ENCODE peak calls at places on chromosomes 6 and 20, in seven cellular contexts. E is neural crest cell, X is Peyer's patch, H is HCT116, F is AG04450, J is stomach, Z is mesothelial cell of epicardium. L is an unnamed sample.

GRCh38 chr6:32416031-32416430 is 9.1 kb upstream of the BTNL2 start:
- DNase-seq in H (no peak), F (no peak), J (no peak), E (no peak), X (no peak), Z (no peak), L (no peak)

GRCh38 chr6:115137910-115138309 is 795.1 kb upstream of the HS3ST5 start:
- DNase-seq in X (no peak), J (no peak), F (no peak), E (no peak), Z (no peak), H (no peak), L (no peak)

GRCh38 chr6:27129917-27130316 is 117.6 kb upstream of the PRSS16 start:
- DNase-seq in Z (no peak), E (no peak), J (no peak), X (no peak), F (no peak), H (no peak), L (no peak)

GRCh38 chr6:128491041-128491642 is 29.3 kb downstream of the PTPRK start:
- DNase-seq in F (no peak), Z (no peak), X (no peak), J (no peak), E (no peak), H (peak), L (peak)

GRCh38 chr6:149991838-149992237 is 28.1 kb downstream of the ULBP1 start:
- DNase-seq in X (no peak), Z (peak), E (no peak), F (no peak), H (no peak), J (no peak), L (no peak)

GRCh38 chr6:72653032-72653431 is 31.2 kb downstream of the KCNQ5 start:
- DNase-seq in J (no peak), Z (no peak), E (no peak), F (no peak), H (no peak), X (no peak), L (no peak)

GRCh38 chr20:51541189-51542032 is 1.1 kb downstream of the NFATC2 start:
- DNase-seq in Z (peak), H (no peak), J (peak), F (no peak), E (no peak), X (peak), L (peak)

GRCh38 chr6:2876210-2877056 is 26.7 kb downstream of the SERPINB9 start:
- DNase-seq in E (peak), J (peak), Z (no peak), H (peak), X (peak), F (peak), L (peak)

GRCh38 chr20:59154317-59155013 is 9.2 kb upstream of the ZNF831 start:
- DNase-seq in J (no peak), Z (no peak), E (no peak), F (no peak), H (no peak), X (no peak), L (no peak)

GRCh38 chr20:34269996-34270627 is 28.9 kb downstream of the ASIP start:
- DNase-seq in H (no peak), Z (no peak), J (no peak), F (no peak), E (no peak), X (no peak), L (no peak)

GRCh38 chr20:20414640-20415274 is 46.9 kb downstream of the INSM1 start:
- DNase-seq in J (no peak), Z (no peak), E (no peak), F (no peak), H (no peak), X (no peak), L (no peak)

GRCh38 chr6:138944412-138944811 is 43.6 kb downstream of the REPS1 start:
- DNase-seq in F (peak), Z (no peak), J (no peak), E (no peak), X (no peak), H (no peak), L (no peak)

GRCh38 chr6:112539355-112539754 is 192.2 kb downstream of the RFPL4B start:
- DNase-seq in H (no peak), E (no peak), X (no peak), J (no peak), F (no peak), Z (no peak), L (no peak)

GRCh38 chr6:170134077-170135040 is 156.5 kb downstream of the DLL1 start:
- DNase-seq in X (no peak), J (peak), Z (peak), H (no peak), E (no peak), F (no peak), L (no peak)

GRCh38 chr6:135148889-135149288 is 32.2 kb upstream of the MYB start:
- DNase-seq in Z (no peak), F (no peak), H (no peak), E (no peak), X (no peak), J (no peak), L (no peak)

GRCh38 chr6:11806561-11807317 is 28.1 kb upstream of the ADTRP start:
- DNase-seq in Z (no peak), E (no peak), H (no peak), F (no peak), X (no peak), J (no peak), L (no peak)

GRCh38 chr20:57507477-57507876 is 17.5 kb downstream of the CTCFL start:
- DNase-seq in E (no peak), F (no peak), X (no peak), Z (no peak), J (no peak), H (no peak), L (no peak)

GRCh38 chr6:69286341-69286740 is 510.5 kb downstream of the LMBRD1 start:
- DNase-seq in F (no peak), X (no peak), H (no peak), J (no peak), Z (no peak), E (no peak), L (no peak)

GRCh38 chr6:33049323-33049722 is 24.1 kb downstream of the HLA-DPA1 start:
- DNase-seq in H (no peak), J (no peak), X (no peak), F (no peak), E (no peak), Z (no peak), L (no peak)

GRCh38 chr20:58693226-58694006 is 816 bp downstream of the NPEPL1 start:
- DNase-seq in F (no peak), J (peak), E (no peak), Z (no peak), H (no peak), X (no peak), L (peak)

GRCh38 chr20:36130316-36130865 is 24.1 kb upstream of the EPB41L1 start:
- DNase-seq in E (no peak), H (no peak), X (no peak), J (no peak), F (no peak), Z (no peak), L (no peak)

GRCh38 chr6:143966291-143966690 is 41.8 kb downstream of the PLAGL1 start:
- DNase-seq in H (no peak), X (no peak), J (no peak), F (no peak), E (no peak), Z (no peak), L (no peak)

GRCh38 chr6:43013020-43013842 is 515 bp downstream of the MEA1 start:
- DNase-seq in Z (no peak), J (no peak), E (no peak), X (no peak), F (no peak), H (no peak), L (no peak)

GRCh38 chr6:121971886-121972285 is 427.6 kb upstream of the HSF2 start:
- DNase-seq in J (no peak), Z (no peak), E (no peak), F (peak), X (no peak), H (no peak), L (no peak)

GRCh38 chr6:152160346-152160745 is 352.9 kb downstream of the ESR1 start:
- DNase-seq in X (no peak), F (no peak), H (no peak), Z (no peak), J (no peak), E (no peak), L (no peak)

GRCh38 chr6:68443704-68444103 is 191.4 kb upstream of the ADGRB3 start:
- DNase-seq in H (no peak), E (no peak), F (no peak), J (no peak), X (no peak), Z (no peak), L (no peak)

GRCh38 chr6:122722746-122723145 is 56.8 kb upstream of the FABP7 start:
- DNase-seq in J (no peak), H (no peak), X (no peak), Z (no peak), F (no peak), E (no peak), L (no peak)

DNA sequence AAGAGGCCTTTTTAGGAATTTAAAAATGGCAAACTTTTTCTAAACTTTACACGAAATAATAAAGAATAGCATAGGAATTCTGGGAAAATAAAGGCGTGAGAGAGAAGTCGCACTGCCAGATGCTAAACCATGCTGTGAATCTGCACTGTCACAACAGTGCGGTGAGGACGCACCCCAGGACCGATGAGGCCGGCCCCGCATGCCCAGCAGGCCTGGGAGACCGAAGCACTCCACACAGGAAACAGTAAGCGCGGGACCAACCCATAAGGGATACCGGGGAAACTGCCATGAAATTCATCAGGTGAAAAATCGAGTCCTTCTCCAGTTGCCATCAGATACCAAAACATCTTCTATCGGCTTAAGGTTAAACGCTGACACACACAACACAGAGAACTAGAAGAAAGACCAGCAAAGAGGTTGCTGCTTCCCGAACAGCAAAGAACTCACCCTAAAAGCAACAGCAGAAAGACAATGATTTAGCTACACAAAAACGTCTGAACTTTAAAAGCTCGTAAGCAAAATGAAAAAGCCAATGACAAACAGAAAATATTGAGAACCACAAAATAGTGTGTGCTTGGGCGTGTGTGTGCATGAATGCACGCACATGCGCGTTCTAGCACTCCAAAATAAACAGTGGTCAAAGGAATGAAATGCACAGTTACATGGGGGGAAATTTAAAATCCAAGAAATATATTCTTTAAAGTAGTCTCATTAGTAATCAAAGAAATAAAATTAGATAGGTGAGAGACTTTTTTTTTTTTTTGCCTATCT is 15.4 kb downstream of the RAMACL start:
- DNase-seq in H (no peak), Z (no peak), E (no peak), J (no peak), F (no peak), X (no peak), L (no peak)
- TF ChIP-seq CTCF in H (no peak), Z (no peak), E (no peak), J (no peak), F (no peak), X (no peak), L (no peak)

GRCh38 chr20:62469352-62469751 is 6.4 kb downstream of the GATA5 start:
- DNase-seq in Z (no peak), F (no peak), E (no peak), X (no peak), H (no peak), J (no peak), L (no peak)
- TF ChIP-seq CTCF in Z (no peak), F (no peak), E (no peak), X (no peak), H (no peak), J (no peak), L (no peak)

GRCh38 chr6:41747256-41748101 is at the start of gene PGC:
- DNase-seq in X (no peak), H (no peak), E (no peak), F (no peak), J (peak), Z (no peak), L (no peak)
- TF ChIP-seq CTCF in X (no peak), H (no peak), E (no peak), F (no peak), J (no peak), Z (no peak), L (no peak)

GRCh38 chr6:123777554-123777953 is 26.1 kb upstream of the NKAIN2 start:
- DNase-seq in J (no peak), E (no peak), X (no peak), Z (no peak), F (no peak), H (no peak), L (no peak)
- TF ChIP-seq CTCF in J (no peak), E (no peak), X (no peak), Z (no peak), F (no peak), H (no peak), L (no peak)

GRCh38 chr20:56181593-56181992 is 66.9 kb upstream of the MC3R start:
- DNase-seq in F (no peak), E (no peak), J (no peak), X (no peak), H (no peak), Z (no peak), L (no peak)
- TF ChIP-seq CTCF in F (no peak), E (no peak), J (no peak), X (peak), H (no peak), Z (no peak), L (no peak)

GRCh38 chr20:407097-407952 is 774 bp upstream of the RBCK1 start:
- DNase-seq in F (peak), J (peak), Z (peak), E (peak), H (peak), X (peak), L (peak)
- TF ChIP-seq CTCF in F (peak), J (no peak), Z (no peak), E (peak), H (peak), X (peak), L (peak)

GRCh38 chr20:10686356-10687169 is 12.8 kb upstream of the JAG1 start:
- DNase-seq in X (no peak), J (no peak), E (no peak), H (no peak), F (no peak), Z (no peak), L (no peak)

GRCh38 chr20:10681466-10681865 is 7.7 kb upstream of the JAG1 start:
- DNase-seq in J (no peak), Z (no peak), E (no peak), X (no peak), H (no peak), F (no peak), L (no peak)

GRCh38 chr20:10683537-10683936 is 9.7 kb upstream of the JAG1 start:
- DNase-seq in H (no peak), Z (no peak), E (no peak), X (no peak), J (no peak), F (no peak), L (no peak)

GRCh38 chr20:10680571-10680970 is 6.8 kb upstream of the JAG1 start:
- DNase-seq in X (no peak), H (no peak), J (no peak), F (no peak), Z (no peak), E (no peak), L (no peak)

DNA sequence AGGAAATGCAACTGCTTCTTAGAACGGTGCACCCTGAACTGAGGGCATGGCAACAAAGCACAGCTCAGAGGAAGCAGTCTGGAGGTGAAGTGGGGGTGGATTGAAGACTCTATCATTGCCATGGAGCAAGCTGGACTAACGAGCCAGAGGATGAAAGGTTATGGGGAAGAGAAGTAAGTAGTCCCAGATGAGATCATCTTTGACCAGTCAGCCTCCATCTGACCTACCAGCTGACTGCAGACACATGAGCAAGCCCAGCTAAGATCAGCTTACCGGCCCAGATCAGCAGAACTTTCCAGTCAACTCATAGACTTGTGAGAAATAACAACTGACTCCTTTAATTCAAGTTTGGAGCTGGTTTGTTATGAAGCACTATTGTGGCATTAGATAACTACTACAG is 9.1 kb upstream of the JAG1 start:
- DNase-seq in H (no peak), F (no peak), J (no peak), E (no peak), Z (no peak), X (no peak), L (no peak)
- TF ChIP-seq CTCF in H (no peak), F (no peak), J (no peak), E (no peak), Z (no peak), X (no peak), L (no peak)

GRCh38 chr6:37632291-37632690 is 65.4 kb downstream of the MDGA1 start:
- DNase-seq in J (no peak), F (no peak), H (no peak), Z (no peak), X (no peak), E (no peak), L (no peak)

GRCh38 chr6:37630281-37630799 is 67.3 kb downstream of the MDGA1 start:
- DNase-seq in X (no peak), H (peak), F (peak), J (peak), E (no peak), Z (no peak), L (no peak)

GRCh38 chr6:37633581-37634237 is 64.0 kb downstream of the MDGA1 start:
- DNase-seq in F (no peak), E (no peak), H (no peak), X (no peak), J (no peak), Z (no peak), L (no peak)

GRCh38 chr6:37632989-37633550 is 64.6 kb downstream of the MDGA1 start:
- DNase-seq in J (no peak), F (no peak), H (no peak), E (no peak), X (no peak), Z (no peak), L (no peak)

DNA sequence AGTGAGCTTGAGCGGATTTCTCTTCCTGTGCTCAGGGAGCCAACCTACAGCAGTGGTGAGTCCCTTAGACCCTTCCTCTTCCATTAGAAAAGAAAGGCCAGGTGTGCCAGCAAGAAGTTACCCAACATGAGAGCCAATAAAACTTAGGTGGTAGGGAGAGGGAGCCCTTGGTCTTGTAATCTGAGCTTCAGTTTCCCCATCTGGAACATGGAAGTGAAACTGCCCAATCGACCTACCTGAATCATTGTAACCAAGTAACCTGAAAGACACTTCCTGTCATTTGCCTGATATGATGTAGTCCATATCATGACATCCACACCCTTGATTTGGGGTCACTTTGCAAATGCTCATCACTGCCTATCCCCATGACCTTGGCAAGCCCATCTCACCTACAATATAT is 66.4 kb downstream of the MDGA1 start:
- DNase-seq in X (peak), H (no peak), E (no peak), J (no peak), F (no peak), Z (no peak), L (no peak)
- TF ChIP-seq CTCF in X (no peak), H (no peak), E (no peak), J (no peak), F (no peak), Z (no peak), L (no peak)